ENCODE peak calls at places on chromosomes 16 and 17, in seven cellular contexts. S is body of pancreas, P is uterus, E is IMR-90, V is tibial nerve, A is sigmoid colon, U is ovary. X is an unnamed sample.

GRCh38 chr16:72940886-72941285 is 107.0 kb downstream of the ZFHX3 start:
- DNase-seq in S (no peak), P (no peak), E (no peak), V (no peak), A (peak; percentile 53), U (no peak), X (no peak)

GRCh38 chr16:57028086-57028485 is 38.7 kb downstream of the NLRC5 start:
- DNase-seq in S (no peak), P (no peak), E (no peak), V (no peak), A (no peak), U (no peak), X (no peak)

GRCh38 chr17:18119938-18120337 is 11.4 kb downstream of the MYO15A start:
- DNase-seq in S (no peak), P (no peak), E (no peak), V (no peak), A (no peak), U (no peak), X (no peak)

GRCh38 chr17:46874906-46875305 is 23.5 kb downstream of the WNT9B start:
- DNase-seq in S (no peak), P (no peak), E (no peak), V (no peak), A (no peak), U (no peak), X (no peak)

GRCh38 chr17:50186661-50187402 is 14.6 kb downstream of the COL1A1 start:
- DNase-seq in S (no peak), P (no peak), E (peak; percentile 82), V (no peak), A (no peak), U (no peak), X (no peak)

GRCh38 chr16:66572356-66572755 is 6.1 kb downstream of the CMTM1 start:
- DNase-seq in S (no peak), P (no peak), E (no peak), V (no peak), A (no peak), U (no peak), X (no peak)

GRCh38 chr17:3400008-3400407 is 1.8 kb upstream of the OR1E1 start:
- DNase-seq in S (peak; percentile 9), P (no peak), E (no peak), V (no peak), A (no peak), U (no peak), X (no peak)

GRCh38 chr17:59626756-59627155 is 7.1 kb downstream of the CLTC start:
- DNase-seq in S (no peak), P (no peak), E (no peak), V (no peak), A (no peak), U (no peak), X (no peak)

GRCh38 chr17:62679866-62680377 is 52.5 kb downstream of the MRC2 start:
- DNase-seq in S (no peak), P (no peak), E (no peak), V (no peak), A (peak; percentile 62), U (no peak), X (no peak)

GRCh38 chr17:76725580-76726230 is 701 bp downstream of the JMJD6 start:
- DNase-seq in S (peak; percentile 91), P (peak; percentile 68), E (peak; percentile 40), V (peak; percentile 57), A (peak; percentile 90), U (peak; percentile 75), X (peak; percentile 83)

GRCh38 chr17:61395409-61395982 is 4.1 kb upstream of the TBX2 start:
- DNase-seq in S (no peak), P (no peak), E (no peak), V (no peak), A (no peak), U (no peak), X (no peak)

GRCh38 chr17:31313982-31314787 is at the start of gene EVI2B:
- DNase-seq in S (no peak), P (no peak), E (peak; percentile 64), V (no peak), A (no peak), U (no peak), X (no peak)

GRCh38 chr17:56835259-56835575 is 1.3 kb downstream of the DGKE start:
- DNase-seq in S (no peak), P (no peak), E (peak; percentile 21), V (no peak), A (no peak), U (no peak), X (no peak)

GRCh38 chr16:27315333-27316037 is 1.7 kb downstream of the IL4R start:
- DNase-seq in S (peak; percentile 18), P (peak; percentile 78), E (peak; percentile 65), V (peak; percentile 48), A (peak; percentile 85), U (no peak), X (peak; percentile 68)

GRCh38 chr17:40956401-40957254 is 10.1 kb downstream of the KRT39 start:
- DNase-seq in S (no peak), P (no peak), E (peak; percentile 100), V (no peak), A (no peak), U (no peak), X (no peak)

GRCh38 chr17:82648165-82648668 is at the start of gene WDR45B:
- DNase-seq in S (peak; percentile 95), P (peak; percentile 96), E (peak; percentile 98), V (peak; percentile 83), A (peak; percentile 99), U (peak; percentile 94), X (peak; percentile 97)
- TF ChIP-seq POLR2A in S (peak; percentile 97), P (peak; percentile 99), E (peak; percentile 96), V (peak; percentile 93), A (peak; percentile 93), U (peak; percentile 96), X (peak; percentile 95)

GRCh38 chr16:74877706-74878105 is 103.1 kb upstream of the FA2H start:
- DNase-seq in S (no peak), P (no peak), E (no peak), V (no peak), A (no peak), U (no peak), X (no peak)
- H3K27ac ChIP-seq in S (no peak overlapping the region), P (no peak overlapping the region), E (no peak overlapping the region), V (no peak overlapping the region), A (no peak overlapping the region), U (no peak overlapping the region), X (no peak overlapping the region)

GRCh38 chr17:42422958-42423712 is at the start of gene CAVIN1:
- DNase-seq in S (peak; percentile 94), P (peak; percentile 100), E (peak; percentile 98), V (peak; percentile 99), A (peak; percentile 100), U (peak; percentile 100), X (peak; percentile 99)

GRCh38 chr17:42424991-42425610 is 2.0 kb upstream of the CAVIN1 start:
- DNase-seq in S (no peak), P (no peak), E (peak; percentile 36), V (no peak), A (peak; percentile 44), U (no peak), X (no peak)

GRCh38 chr17:42421479-42422332 is 1.4 kb downstream of the CAVIN1 start:
- DNase-seq in S (no peak), P (peak; percentile 72), E (peak; percentile 81), V (no peak), A (peak; percentile 82), U (peak; percentile 73), X (peak; percentile 65)

GRCh38 chr17:42422412-42422957 is 571 bp downstream of the CAVIN1 start:
- DNase-seq in S (peak; percentile 46), P (no peak), E (peak; percentile 32), V (no peak), A (peak; percentile 77), U (peak; percentile 56), X (peak; percentile 77)

GRCh38 chr17:42423766-42424165 is 710 bp upstream of the CAVIN1 start:
- DNase-seq in S (no peak), P (no peak), E (no peak), V (no peak), A (peak; percentile 64), U (no peak), X (no peak)
- H3K4me3 ChIP-seq in S (no peak overlapping the region), P (no peak overlapping the region), E (peak overlapping the region; percentile 25), V (peak overlapping the region; percentile 60), A (peak overlapping the region; percentile 98), U (peak overlapping the region; percentile 28), X (peak overlapping the region; percentile 100)

DNA sequence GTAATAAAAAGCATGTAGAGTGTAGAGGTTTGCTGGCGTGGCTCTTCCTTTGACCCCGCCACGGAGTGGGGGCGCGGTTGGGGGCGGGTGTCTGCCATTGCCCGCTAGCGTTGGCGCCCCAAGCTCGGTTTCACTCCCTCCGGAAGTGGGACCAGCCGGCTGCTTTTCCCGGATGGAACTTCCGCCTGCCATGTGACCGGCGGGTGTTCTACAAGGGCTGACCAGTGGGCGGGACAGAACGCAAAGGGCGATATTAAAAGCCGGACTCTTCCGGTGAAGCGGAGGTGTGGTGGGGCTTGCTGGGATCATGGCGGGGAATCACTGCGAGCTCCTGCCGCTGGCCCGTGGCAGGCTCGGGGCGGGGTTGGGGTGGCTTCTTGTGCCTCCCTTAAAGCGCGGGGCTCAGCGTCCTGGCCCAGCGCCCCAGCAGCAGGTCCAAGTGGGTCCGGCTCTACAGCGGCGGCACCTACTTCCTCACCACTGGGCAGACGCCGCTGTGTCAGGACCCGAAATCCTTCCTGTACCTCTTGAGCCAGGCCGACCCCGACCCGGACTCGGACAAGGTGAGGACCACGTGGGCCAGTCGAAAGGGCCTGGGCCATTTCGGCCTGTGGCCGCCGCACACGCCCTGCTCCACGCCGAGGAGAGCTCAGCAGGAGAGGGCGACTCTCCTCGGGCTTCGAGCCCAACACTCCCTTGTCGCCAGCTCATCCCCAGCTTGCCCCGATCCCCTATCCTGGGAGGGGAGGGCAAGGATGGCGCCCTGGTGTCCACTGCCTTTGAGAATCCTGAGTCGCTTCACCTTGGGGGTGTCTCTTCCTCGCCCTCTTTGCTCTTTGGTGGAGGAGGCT is 65.6 kb downstream of the PDPK1 start:
- DNase-seq in S (peak; percentile 96), P (peak; percentile 93), E (peak; percentile 95), V (peak; percentile 94), A (peak; percentile 97), U (peak; percentile 93), X (peak; percentile 97)
- TF ChIP-seq POLR2A in S (peak; percentile 94), P (peak; percentile 75), E (peak; percentile 97), V (peak; percentile 69), A (peak; percentile 71), U (peak; percentile 56), X (peak; percentile 94)

X was measured in heart left ventricle.